ENCODE peak calls at places on chromosome 1, in four cellular contexts. One of them, this sample, is unnamed.

GRCh38 chr1:59116920-59117542 is 179.9 kb upstream of the FGGY start:
- DNase-seq in HepG2: no peak
- DNase-seq in K562: peak; percentile 12
- DNase-seq in GM12878: no peak
- DNase-seq in this sample: no peak

GRCh38 chr1:112524251-112524650 is 15.5 kb downstream of the WNT2B start:
- DNase-seq in HepG2: no peak
- DNase-seq in K562: no peak
- DNase-seq in GM12878: no peak
- DNase-seq in this sample: no peak

GRCh38 chr1:23530089-23530749 is 814 bp downstream of the E2F2 start:
- DNase-seq in HepG2: no peak
- DNase-seq in K562: peak; percentile 55
- DNase-seq in GM12878: no peak
- DNase-seq in this sample: no peak

GRCh38 chr1:229869687-229870086 is 197.4 kb upstream of the GALNT2 start:
- DNase-seq in HepG2: no peak
- DNase-seq in K562: no peak
- DNase-seq in GM12878: no peak
- DNase-seq in this sample: no peak

GRCh38 chr1:205775717-205776056 is 405 bp upstream of the RAB29 start:
- DNase-seq in HepG2: no peak
- DNase-seq in K562: peak; percentile 14
- DNase-seq in GM12878: no peak
- DNase-seq in this sample: no peak

GRCh38 chr1:30701266-30701650 is 22.1 kb downstream of the MATN1 start:
- DNase-seq in HepG2: no peak
- DNase-seq in K562: no peak
- DNase-seq in GM12878: no peak
- DNase-seq in this sample: no peak

GRCh38 chr1:77434972-77435371 is 153.2 kb downstream of the AK5 start:
- DNase-seq in HepG2: no peak
- DNase-seq in K562: no peak
- DNase-seq in GM12878: no peak
- DNase-seq in this sample: no peak

GRCh38 chr1:114462341-114462740 is 48.7 kb downstream of the TRIM33 start:
- DNase-seq in HepG2: no peak
- DNase-seq in K562: no peak
- DNase-seq in GM12878: no peak
- DNase-seq in this sample: no peak

GRCh38 chr1:29789910-29790247 is 553.6 kb downstream of the PTPRU start:
- DNase-seq in HepG2: no peak
- DNase-seq in K562: no peak
- DNase-seq in GM12878: no peak
- DNase-seq in this sample: peak; percentile 3

GRCh38 chr1:178633068-178633467 is 92.0 kb upstream of the RALGPS2 start:
- DNase-seq in HepG2: no peak
- DNase-seq in K562: no peak
- DNase-seq in GM12878: no peak
- DNase-seq in this sample: no peak

DNA sequence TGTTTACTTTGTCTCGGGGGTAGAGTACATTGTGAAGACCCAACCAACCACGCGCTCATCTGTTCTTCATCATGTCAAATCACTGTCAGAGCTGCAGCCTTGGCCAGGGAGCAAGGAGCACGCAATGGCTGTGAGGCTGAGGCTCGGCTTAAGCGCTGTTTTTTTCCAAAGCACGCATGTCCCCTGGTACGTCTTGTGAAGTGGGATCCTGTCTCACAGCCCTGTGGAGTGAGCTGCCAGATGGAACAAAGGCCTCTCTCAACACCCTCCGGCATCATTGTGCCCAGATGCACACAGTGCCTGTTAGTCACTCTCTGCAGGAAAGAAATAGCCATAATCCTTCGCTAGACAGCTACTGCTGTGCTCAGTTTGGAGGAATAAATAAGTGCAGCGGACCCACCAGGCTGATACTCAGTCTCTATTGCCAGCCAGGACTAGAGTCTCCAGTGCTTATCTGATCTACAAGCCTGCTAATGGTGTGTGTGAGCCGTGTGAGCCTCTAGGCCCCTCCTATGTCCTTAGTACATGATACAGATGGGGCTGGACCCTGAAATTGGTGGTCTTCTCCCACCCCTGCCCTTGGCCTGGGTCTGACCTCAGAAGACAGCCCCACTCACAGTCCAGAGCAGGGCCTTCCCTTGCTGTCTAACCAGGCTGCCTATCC is 91.3 kb upstream of the COA6 start:
- DNase-seq in HepG2: no peak
- DNase-seq in K562: no peak
- DNase-seq in GM12878: no peak
- DNase-seq in this sample: no peak
- TF ChIP-seq BHLHE40 in HepG2: no peak
- TF ChIP-seq BHLHE40 in K562: no peak
- TF ChIP-seq BHLHE40 in GM12878: no peak
- TF ChIP-seq BHLHE40 in this sample: no peak

DNA sequence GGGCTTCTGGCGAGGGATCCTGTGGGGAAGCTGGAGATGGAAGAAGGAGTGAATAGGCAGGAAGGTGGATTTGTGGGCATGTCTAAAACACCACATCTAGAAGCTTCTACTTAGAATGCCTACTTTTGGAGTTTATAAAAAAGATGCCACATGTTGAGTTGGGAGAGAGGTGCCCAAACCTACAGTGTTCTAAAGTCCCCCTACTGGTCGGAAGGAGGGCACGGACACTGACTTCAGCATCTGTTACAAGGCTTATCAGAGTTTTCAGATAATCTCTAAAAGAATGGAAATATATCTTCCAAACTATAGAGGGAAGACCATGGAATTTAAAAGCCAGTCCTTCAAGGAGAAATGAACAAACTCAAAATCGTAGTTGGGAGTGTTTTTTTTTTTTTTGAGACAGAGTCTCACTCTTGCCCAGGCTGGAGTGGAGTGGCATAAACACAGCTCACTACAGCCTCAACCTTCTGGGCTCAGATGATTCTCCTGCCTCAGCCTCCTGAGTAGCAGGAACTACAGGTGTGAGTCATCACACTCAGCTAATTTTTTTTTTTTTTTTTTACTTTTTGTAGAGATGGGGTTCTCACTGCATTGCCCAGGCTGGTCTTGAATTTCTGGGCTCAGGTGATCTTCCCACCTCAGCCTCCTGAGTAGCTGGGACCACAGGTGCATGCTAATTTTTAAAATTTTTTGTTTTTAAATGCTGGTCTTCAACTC is 14.8 kb downstream of the IBA57 start:
- DNase-seq in HepG2: peak; percentile 25
- DNase-seq in K562: no peak
- DNase-seq in GM12878: no peak
- DNase-seq in this sample: no peak
- TF ChIP-seq FOXM1 in HepG2: no peak
- TF ChIP-seq FOXM1 in K562: no peak
- TF ChIP-seq FOXM1 in GM12878: no peak
- TF ChIP-seq FOXM1 in this sample: no peak

GRCh38 chr1:8424539-8425116 is 106.7 kb downstream of the SLC45A1 start:
- DNase-seq in HepG2: no peak
- DNase-seq in K562: peak; percentile 56
- DNase-seq in GM12878: no peak
- DNase-seq in this sample: peak; percentile 16

GRCh38 chr1:8423702-8424538 is 106.0 kb downstream of the SLC45A1 start:
- DNase-seq in HepG2: peak; percentile 71
- DNase-seq in K562: peak; percentile 66
- DNase-seq in GM12878: no peak
- DNase-seq in this sample: peak; percentile 67

GRCh38 chr1:8421721-8422120 is 103.8 kb downstream of the SLC45A1 start:
- DNase-seq in HepG2: no peak
- DNase-seq in K562: no peak
- DNase-seq in GM12878: no peak
- DNase-seq in this sample: no peak

GRCh38 chr1:8422439-8423133 is 104.7 kb downstream of the SLC45A1 start:
- DNase-seq in HepG2: no peak
- DNase-seq in K562: peak; percentile 51
- DNase-seq in GM12878: no peak
- DNase-seq in this sample: no peak

GRCh38 chr1:8423134-8423701 is 105.3 kb downstream of the SLC45A1 start:
- DNase-seq in HepG2: no peak
- DNase-seq in K562: peak; percentile 36
- DNase-seq in GM12878: no peak
- DNase-seq in this sample: peak; percentile 29
- TF ChIP-seq BHLHE40 in HepG2: no peak
- TF ChIP-seq BHLHE40 in K562: no peak
- TF ChIP-seq BHLHE40 in GM12878: peak; percentile 5
- TF ChIP-seq BHLHE40 in this sample: no peak

DNA sequence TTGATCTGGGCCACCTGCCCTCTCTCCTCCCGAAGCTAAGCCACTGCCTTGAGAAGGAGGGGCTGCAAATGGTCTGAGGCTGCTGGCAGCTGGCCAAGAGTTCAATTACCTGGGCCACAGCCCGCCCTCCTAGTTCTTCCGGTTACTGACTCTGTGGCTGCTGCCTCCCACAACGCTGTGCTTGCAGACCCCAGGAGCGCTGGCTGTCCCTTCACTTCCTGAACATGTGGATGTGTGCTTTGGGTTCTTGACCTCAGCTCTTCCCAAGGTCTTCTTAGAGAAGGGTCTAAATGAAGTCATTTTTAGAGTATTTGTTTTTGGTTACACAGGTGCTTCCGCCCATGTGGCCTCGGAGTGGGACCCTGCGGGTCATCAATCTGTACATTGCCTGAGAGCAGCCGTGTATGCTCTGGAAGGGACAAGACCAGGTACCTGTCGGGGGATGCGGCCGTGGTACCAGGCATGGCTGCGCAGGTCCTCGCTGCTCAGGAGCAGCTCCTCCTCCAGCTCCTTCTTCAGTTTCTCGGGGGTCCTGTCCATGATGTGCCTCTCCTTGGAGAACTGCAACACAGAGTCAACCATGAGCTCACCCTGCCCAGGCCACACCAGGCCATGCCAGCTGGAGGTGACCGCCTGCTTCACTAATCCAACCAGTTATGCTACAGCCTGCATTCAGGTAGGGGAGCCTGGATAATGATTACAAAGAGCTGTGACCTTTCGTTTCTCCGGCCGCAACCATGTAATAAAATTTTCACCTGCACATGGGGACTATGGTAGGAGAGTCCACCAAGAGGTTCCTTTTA is 89.6 kb downstream of the BCAR3 start:
- DNase-seq in HepG2: peak; percentile 90
- DNase-seq in K562: peak; percentile 66
- DNase-seq in GM12878: peak; percentile 46
- DNase-seq in this sample: peak; percentile 71
- TF ChIP-seq FOXM1 in HepG2: no peak
- TF ChIP-seq FOXM1 in K562: no peak
- TF ChIP-seq FOXM1 in GM12878: no peak
- TF ChIP-seq FOXM1 in this sample: no peak

GRCh38 chr1:65247419-65248359 is 61.7 kb upstream of the DNAJC6 start:
- DNase-seq in HepG2: no peak
- DNase-seq in K562: peak; percentile 38
- DNase-seq in GM12878: no peak
- DNase-seq in this sample: no peak
- TF ChIP-seq BHLHE40 in HepG2: no peak
- TF ChIP-seq BHLHE40 in K562: no peak
- TF ChIP-seq BHLHE40 in GM12878: no peak
- TF ChIP-seq BHLHE40 in this sample: no peak

GRCh38 chr1:161223805-161224694 is 622 bp upstream of the APOA2 start:
- DNase-seq in HepG2: peak; percentile 99
- DNase-seq in K562: no peak
- DNase-seq in GM12878: no peak
- DNase-seq in this sample: no peak
- TF ChIP-seq FOXM1 in HepG2: no peak
- TF ChIP-seq FOXM1 in K562: no peak
- TF ChIP-seq FOXM1 in GM12878: no peak
- TF ChIP-seq FOXM1 in this sample: no peak

GRCh38 chr1:162560303-162561036 is 1.1 kb upstream of the UAP1 start:
- DNase-seq in HepG2: peak; percentile 93
- DNase-seq in K562: peak; percentile 55
- DNase-seq in GM12878: no peak
- DNase-seq in this sample: no peak
- TF ChIP-seq BHLHE40 in HepG2: no peak
- TF ChIP-seq BHLHE40 in K562: no peak
- TF ChIP-seq BHLHE40 in GM12878: no peak
- TF ChIP-seq BHLHE40 in this sample: no peak

DNA sequence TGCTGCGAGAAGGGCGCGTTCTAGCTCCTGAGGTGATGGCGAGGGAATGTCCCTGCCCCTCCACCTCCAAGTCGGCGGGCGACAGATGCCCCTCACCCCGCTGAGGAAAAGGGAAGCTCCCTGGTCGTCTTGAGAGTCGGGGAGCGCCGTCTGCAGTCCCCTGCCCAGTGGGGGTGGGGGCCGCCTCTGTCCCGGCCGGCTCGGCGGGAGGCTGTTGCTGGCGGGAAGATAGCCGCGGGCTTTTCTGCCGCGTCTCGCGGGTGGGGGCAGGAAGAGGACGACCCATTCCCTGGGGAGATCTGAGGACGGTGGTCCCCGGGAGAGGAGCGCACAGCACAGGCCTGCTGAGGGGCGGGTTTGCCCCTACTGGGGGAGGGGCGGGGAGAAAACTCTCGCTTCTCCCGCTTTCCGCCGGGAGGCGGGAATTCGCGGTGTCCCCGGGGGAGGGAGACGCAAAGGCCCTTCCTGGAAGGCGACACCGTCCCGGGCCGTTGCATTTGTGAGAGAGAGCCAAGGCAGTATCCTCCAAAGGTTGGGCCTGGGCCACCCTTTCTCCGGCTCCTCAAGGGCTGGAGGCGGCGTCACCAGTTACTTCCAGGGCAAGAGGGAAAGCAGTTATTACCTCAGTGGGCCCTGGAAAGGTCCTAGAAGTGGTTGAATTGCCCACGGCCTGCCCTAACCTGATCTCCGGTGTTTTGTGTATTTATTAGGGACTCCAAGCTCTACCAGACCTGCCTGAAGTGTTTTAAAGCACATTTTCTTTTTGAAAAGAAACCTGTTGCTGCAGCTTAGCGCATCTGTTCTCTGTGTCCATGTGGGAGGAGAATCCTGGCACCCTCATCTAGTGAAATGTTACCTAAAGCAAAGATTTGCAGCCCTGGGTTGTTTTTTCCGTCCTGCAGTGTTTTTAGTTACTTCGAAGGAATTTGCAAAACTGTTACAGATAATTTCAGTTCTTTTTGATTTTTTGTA is 648 bp downstream of the S100PBP start:
- DNase-seq in HepG2: peak; percentile 67
- DNase-seq in K562: peak; percentile 87
- DNase-seq in GM12878: no peak
- DNase-seq in this sample: peak; percentile 82
- TF ChIP-seq FOXM1 in HepG2: no peak
- TF ChIP-seq FOXM1 in K562: no peak
- TF ChIP-seq FOXM1 in GM12878: no peak
- TF ChIP-seq FOXM1 in this sample: peak; percentile 51